ENCODE peak calls at places on chromosomes 5 and 9, in five cellular contexts. O is dorsolateral prefrontal cortex; A is activated T-helper 9 cell treated with anti-CD3 and anti-CD28 coated beads, Interleukin-2, amount 50 U/mL, for 16 hours; B is AG04449; H is foreskin fibroblast. I is an unnamed sample.

GRCh38 chr9:38094165-38094564 is 25.1 kb upstream of the SHB start:
- DNase-seq in O (no peak), A (no peak), B (no peak), H (no peak), I (no peak)

GRCh38 chr5:107216587-107216986 is 454.1 kb downstream of the EFNA5 start:
- DNase-seq in O (no peak), A (no peak), B (no peak), H (no peak), I (no peak)

GRCh38 chr9:89532478-89532877 is 34.6 kb upstream of the SEMA4D start:
- DNase-seq in O (no peak), A (no peak), B (no peak), H (no peak), I (no peak)

GRCh38 chr5:67720162-67720772 is 495.3 kb upstream of the PIK3R1 start:
- DNase-seq in O (no peak), A (no peak), B (no peak), H (no peak), I (no peak)

GRCh38 chr9:120989065-120989464 is 61.0 kb downstream of the C5 start:
- DNase-seq in O (no peak), A (no peak), B (no peak), H (no peak), I (no peak)

GRCh38 chr5:154193176-154193575 is 2.6 kb downstream of the GALNT10 start:
- DNase-seq in O (peak), A (no peak), B (no peak), H (no peak), I (no peak)

GRCh38 chr5:172678902-172679301 is 37.8 kb downstream of the NEURL1B start:
- DNase-seq in O (peak), A (no peak), B (no peak), H (no peak), I (no peak)

GRCh38 chr5:863244-863805 is 12.5 kb upstream of the ZDHHC11 start:
- DNase-seq in O (no peak), A (no peak), B (no peak), H (no peak), I (no peak)

GRCh38 chr9:132977626-132978450 is 656 bp upstream of the GFI1B start:
- DNase-seq in O (peak), A (peak), B (no peak), H (peak), I (peak)

GRCh38 chr9:124054671-124055212 is 43.2 kb downstream of the LHX2 start:
- DNase-seq in O (no peak), A (no peak), B (no peak), H (peak), I (peak)

GRCh38 chr5:94407023-94407422 is 211.4 kb downstream of the KIAA0825 start:
- DNase-seq in O (no peak), A (no peak), B (no peak), H (no peak), I (no peak)

GRCh38 chr5:81853005-81853357 is 102.1 kb upstream of the SSBP2 start:
- DNase-seq in O (no peak), A (no peak), B (no peak), H (no peak), I (no peak)

GRCh38 chr5:2017540-2018389 is 135.0 kb upstream of the IRX4 start:
- DNase-seq in O (no peak), A (no peak), B (no peak), H (peak), I (no peak)

GRCh38 chr9:93624431-93624834 is 48.0 kb downstream of the PHF2 start:
- DNase-seq in O (no peak), A (no peak), B (no peak), H (no peak), I (no peak)

GRCh38 chr5:78778538-78778937 is 130.0 kb upstream of the LHFPL2 start:
- DNase-seq in O (no peak), A (no peak), B (no peak), H (peak), I (no peak)

GRCh38 chr9:134065720-134066419 is 2.0 kb downstream of the BRD3 start:
- DNase-seq in O (no peak), A (peak), B (no peak), H (peak), I (peak)

GRCh38 chr5:151034422-151035379 is 14.3 kb downstream of the GPX3 start:
- DNase-seq in O (no peak), A (no peak), B (no peak), H (no peak), I (no peak)

GRCh38 chr5:111685969-111686368 is 71.0 kb downstream of the NREP start:
- DNase-seq in O (no peak), A (no peak), B (no peak), H (no peak), I (no peak)

GRCh38 chr9:69186841-69187611 is 12.9 kb downstream of the TJP2 start:
- DNase-seq in O (no peak), A (no peak), B (no peak), H (peak), I (no peak)

GRCh38 chr5:158375531-158375930 is 516.6 kb upstream of the CLINT1 start:
- DNase-seq in O (no peak), A (no peak), B (no peak), H (peak), I (no peak)

GRCh38 chr5:68261174-68262021 is 45.8 kb downstream of the PIK3R1 start:
- DNase-seq in O (no peak), A (no peak), B (no peak), H (peak), I (no peak)

GRCh38 chr5:53463909-53464621 is 16.4 kb upstream of the FST start:
- DNase-seq in O (no peak), A (no peak), B (no peak), H (peak), I (no peak)

GRCh38 chr9:114102484-114102883 is 3.4 kb upstream of the KIF12 start:
- DNase-seq in O (no peak), A (no peak), B (no peak), H (no peak), I (no peak)

GRCh38 chr5:164832545-164832944 is 1327.1 kb downstream of the MAT2B start:
- DNase-seq in O (no peak), A (no peak), B (no peak), H (no peak), I (no peak)

GRCh38 chr5:150163547-150164059 is 3.0 kb upstream of the CDX1 start:
- DNase-seq in O (no peak), A (no peak), B (no peak), H (peak), I (no peak)

GRCh38 chr9:76296561-76297276 is 97.5 kb downstream of the RFK start:
- DNase-seq in O (no peak), A (no peak), B (no peak), H (no peak), I (no peak)

I was measured in stimulated activated effector memory CD8-positive, alpha-beta T cell treated with anti-CD3 and anti-CD28 coated beads, Interleukin-12 subunit alpha, Interleukin-12 subunit beta, amount 100 ng/mL, for 72 hours.